ENCODE peak calls at places on chromosomes 12 and 14, in five cellular contexts. One of them, this sample, is unnamed.

GRCh38 chr12:26088999-26089398 is 35.8 kb downstream of the BHLHE41 start:
- DNase-seq in HFFc6: no peak
- DNase-seq in H9: no peak
- DNase-seq in activated CD8-positive, alpha-beta memory T cell treated with anti-CD3 and anti-CD28 coated beads for 24 hours: no peak
- DNase-seq in endodermal cell: no peak
- DNase-seq in this sample: no peak

GRCh38 chr12:54701940-54702592 is 53.9 kb upstream of the DCD start:
- DNase-seq in HFFc6: peak; percentile 36
- DNase-seq in activated CD8-positive, alpha-beta memory T cell treated with anti-CD3 and anti-CD28 coated beads for 24 hours: no peak
- DNase-seq in H9: no peak
- DNase-seq in endodermal cell: no peak
- DNase-seq in this sample: no peak

GRCh38 chr12:43113153-43113552 is 438.9 kb downstream of the ADAMTS20 start:
- DNase-seq in H9: no peak
- DNase-seq in activated CD8-positive, alpha-beta memory T cell treated with anti-CD3 and anti-CD28 coated beads for 24 hours: no peak
- DNase-seq in endodermal cell: no peak
- DNase-seq in HFFc6: no peak
- DNase-seq in this sample: no peak

GRCh38 chr14:104878582-104878981 is 13.5 kb downstream of the CEP170B start:
- DNase-seq in endodermal cell: no peak
- DNase-seq in HFFc6: no peak
- DNase-seq in activated CD8-positive, alpha-beta memory T cell treated with anti-CD3 and anti-CD28 coated beads for 24 hours: no peak
- DNase-seq in H9: no peak
- DNase-seq in this sample: no peak

GRCh38 chr14:64550539-64551333 is 975 bp downstream of the PPP1R36 start:
- DNase-seq in endodermal cell: no peak
- DNase-seq in activated CD8-positive, alpha-beta memory T cell treated with anti-CD3 and anti-CD28 coated beads for 24 hours: no peak
- DNase-seq in H9: no peak
- DNase-seq in HFFc6: no peak
- DNase-seq in this sample: no peak

GRCh38 chr12:570237-570925 is 92.9 kb downstream of the NINJ2 start:
- DNase-seq in H9: peak; percentile 89
- DNase-seq in endodermal cell: peak; percentile 95
- DNase-seq in activated CD8-positive, alpha-beta memory T cell treated with anti-CD3 and anti-CD28 coated beads for 24 hours: no peak
- DNase-seq in HFFc6: peak; percentile 78
- DNase-seq in this sample: no peak

GRCh38 chr12:19624401-19624930 is 185.2 kb downstream of the AEBP2 start:
- DNase-seq in activated CD8-positive, alpha-beta memory T cell treated with anti-CD3 and anti-CD28 coated beads for 24 hours: no peak
- DNase-seq in H9: no peak
- DNase-seq in endodermal cell: no peak
- DNase-seq in HFFc6: no peak
- DNase-seq in this sample: no peak

GRCh38 chr12:122729583-122730214 is 945 bp downstream of the HCAR1 start:
- DNase-seq in H9: no peak
- DNase-seq in endodermal cell: no peak
- DNase-seq in HFFc6: no peak
- DNase-seq in activated CD8-positive, alpha-beta memory T cell treated with anti-CD3 and anti-CD28 coated beads for 24 hours: no peak
- DNase-seq in this sample: peak; percentile 9

GRCh38 chr14:42420071-42420470 is 813.4 kb downstream of the LRFN5 start:
- DNase-seq in HFFc6: no peak
- DNase-seq in activated CD8-positive, alpha-beta memory T cell treated with anti-CD3 and anti-CD28 coated beads for 24 hours: no peak
- DNase-seq in endodermal cell: no peak
- DNase-seq in H9: no peak
- DNase-seq in this sample: no peak

GRCh38 chr12:118850244-118850825 is 131.0 kb upstream of the SRRM4 start:
- DNase-seq in endodermal cell: peak; percentile 92
- DNase-seq in activated CD8-positive, alpha-beta memory T cell treated with anti-CD3 and anti-CD28 coated beads for 24 hours: no peak
- DNase-seq in HFFc6: no peak
- DNase-seq in H9: peak; percentile 86
- DNase-seq in this sample: peak; percentile 12

GRCh38 chr12:103956515-103957027 is 9.1 kb upstream of the TDG start:
- DNase-seq in activated CD8-positive, alpha-beta memory T cell treated with anti-CD3 and anti-CD28 coated beads for 24 hours: no peak
- DNase-seq in H9: no peak
- DNase-seq in HFFc6: no peak
- DNase-seq in endodermal cell: no peak
- DNase-seq in this sample: no peak

GRCh38 chr14:31945074-31945613 is 132.0 kb upstream of the ARHGAP5 start:
- DNase-seq in H9: no peak
- DNase-seq in activated CD8-positive, alpha-beta memory T cell treated with anti-CD3 and anti-CD28 coated beads for 24 hours: no peak
- DNase-seq in HFFc6: no peak
- DNase-seq in endodermal cell: no peak
- DNase-seq in this sample: peak; percentile 16

GRCh38 chr14:92970233-92970625 is 47.3 kb downstream of the CHGA start:
- DNase-seq in H9: no peak
- DNase-seq in HFFc6: no peak
- DNase-seq in activated CD8-positive, alpha-beta memory T cell treated with anti-CD3 and anti-CD28 coated beads for 24 hours: no peak
- DNase-seq in endodermal cell: no peak
- DNase-seq in this sample: no peak

GRCh38 chr12:112602150-112602549 is 183.4 kb downstream of the PTPN11 start:
- DNase-seq in endodermal cell: peak; percentile 77
- DNase-seq in H9: peak; percentile 63
- DNase-seq in activated CD8-positive, alpha-beta memory T cell treated with anti-CD3 and anti-CD28 coated beads for 24 hours: no peak
- DNase-seq in HFFc6: no peak
- DNase-seq in this sample: peak; percentile 15

GRCh38 chr14:77212933-77213656 is 31.5 kb downstream of the TMEM63C start:
- DNase-seq in HFFc6: peak; percentile 2
- DNase-seq in activated CD8-positive, alpha-beta memory T cell treated with anti-CD3 and anti-CD28 coated beads for 24 hours: no peak
- DNase-seq in H9: peak; percentile 86
- DNase-seq in endodermal cell: peak; percentile 93
- DNase-seq in this sample: peak; percentile 84

GRCh38 chr14:44981198-44981597 is 19.2 kb downstream of the TOGARAM1 start:
- DNase-seq in activated CD8-positive, alpha-beta memory T cell treated with anti-CD3 and anti-CD28 coated beads for 24 hours: no peak
- DNase-seq in HFFc6: no peak
- DNase-seq in endodermal cell: no peak
- DNase-seq in H9: no peak
- DNase-seq in this sample: no peak

GRCh38 chr12:59452259-59452658 is 143.6 kb upstream of the SLC16A7 start:
- DNase-seq in endodermal cell: no peak
- DNase-seq in activated CD8-positive, alpha-beta memory T cell treated with anti-CD3 and anti-CD28 coated beads for 24 hours: no peak
- DNase-seq in H9: no peak
- DNase-seq in HFFc6: peak; percentile 91
- DNase-seq in this sample: no peak

GRCh38 chr12:49647827-49648721 is 24.7 kb downstream of the PRPF40B start:
- DNase-seq in H9: no peak
- DNase-seq in HFFc6: no peak
- DNase-seq in activated CD8-positive, alpha-beta memory T cell treated with anti-CD3 and anti-CD28 coated beads for 24 hours: no peak
- DNase-seq in endodermal cell: no peak
- DNase-seq in this sample: no peak

GRCh38 chr12:79637093-79637492 is 53.7 kb downstream of the PAWR start:
- DNase-seq in HFFc6: no peak
- DNase-seq in H9: no peak
- DNase-seq in endodermal cell: no peak
- DNase-seq in activated CD8-positive, alpha-beta memory T cell treated with anti-CD3 and anti-CD28 coated beads for 24 hours: no peak
- DNase-seq in this sample: no peak

GRCh38 chr14:88985654-88986053 is 161.2 kb downstream of the TTC8 start:
- DNase-seq in activated CD8-positive, alpha-beta memory T cell treated with anti-CD3 and anti-CD28 coated beads for 24 hours: no peak
- DNase-seq in H9: no peak
- DNase-seq in endodermal cell: no peak
- DNase-seq in HFFc6: no peak
- DNase-seq in this sample: no peak

GRCh38 chr12:80216890-80217559 is 117.7 kb downstream of the OTOGL start:
- DNase-seq in activated CD8-positive, alpha-beta memory T cell treated with anti-CD3 and anti-CD28 coated beads for 24 hours: no peak
- DNase-seq in H9: peak; percentile 28
- DNase-seq in endodermal cell: peak; percentile 62
- DNase-seq in HFFc6: no peak
- DNase-seq in this sample: peak; percentile 14

GRCh38 chr12:106446429-106447092 is 89.0 kb downstream of the POLR3B start:
- DNase-seq in endodermal cell: no peak
- DNase-seq in activated CD8-positive, alpha-beta memory T cell treated with anti-CD3 and anti-CD28 coated beads for 24 hours: no peak
- DNase-seq in H9: no peak
- DNase-seq in HFFc6: no peak
- DNase-seq in this sample: peak; percentile 50

GRCh38 chr14:95505030-95505589 is 11.3 kb downstream of the SYNE3 start:
- DNase-seq in endodermal cell: no peak
- DNase-seq in HFFc6: no peak
- DNase-seq in H9: no peak
- DNase-seq in activated CD8-positive, alpha-beta memory T cell treated with anti-CD3 and anti-CD28 coated beads for 24 hours: no peak
- DNase-seq in this sample: no peak

GRCh38 chr12:130560321-130560720 is 155.8 kb downstream of the RIMBP2 start:
- DNase-seq in H9: no peak
- DNase-seq in HFFc6: no peak
- DNase-seq in endodermal cell: no peak
- DNase-seq in activated CD8-positive, alpha-beta memory T cell treated with anti-CD3 and anti-CD28 coated beads for 24 hours: no peak
- DNase-seq in this sample: no peak

GRCh38 chr14:51901475-51902024 is 41.1 kb downstream of the GNG2 start:
- DNase-seq in endodermal cell: no peak
- DNase-seq in H9: no peak
- DNase-seq in activated CD8-positive, alpha-beta memory T cell treated with anti-CD3 and anti-CD28 coated beads for 24 hours: no peak
- DNase-seq in HFFc6: no peak
- DNase-seq in this sample: no peak

GRCh38 chr12:254039-254438 is 8.6 kb downstream of the SLC6A13 start:
- DNase-seq in endodermal cell: peak; percentile 73
- DNase-seq in HFFc6: no peak
- DNase-seq in H9: no peak
- DNase-seq in activated CD8-positive, alpha-beta memory T cell treated with anti-CD3 and anti-CD28 coated beads for 24 hours: no peak
- DNase-seq in this sample: no peak

This sample was measured in NCI-H526.